ENCODE peak calls at places on chromosomes 16 and 17, in five cellular contexts. P is HepG2, U is H1, F is GM12878, O is K562. G is an unnamed sample.

GRCh38 chr17:7586673-7587419 is 3.0 kb downstream of the SOX15 start:
- DNase-seq in P (peak), U (no peak), F (no peak), O (peak), G (peak)

GRCh38 chr17:75601057-75601987 is 13.7 kb downstream of the MYO15B start:
- DNase-seq in P (peak), U (peak), F (no peak), O (peak), G (peak)

GRCh38 chr17:40468560-40468959 is 25.3 kb downstream of the IGFBP4 start:
- DNase-seq in P (no peak), U (no peak), F (no peak), O (no peak), G (no peak)

GRCh38 chr17:55660171-55660886 is 62.3 kb downstream of the TMEM100 start:
- DNase-seq in P (peak), U (no peak), F (no peak), O (no peak), G (no peak)

GRCh38 chr17:6435968-6436367 is 1.0 kb upstream of the AIPL1 start:
- DNase-seq in P (peak), U (no peak), F (no peak), O (peak), G (peak)

GRCh38 chr16:87388818-87389134 is 3.4 kb upstream of the MAP1LC3B start:
- DNase-seq in P (no peak), U (no peak), F (no peak), O (no peak), G (no peak)

GRCh38 chr17:7673239-7673638 is 14.1 kb downstream of the TP53 start:
- DNase-seq in P (peak), U (no peak), F (peak), O (peak), G (no peak)

GRCh38 chr16:72073831-72074230 is 10.8 kb downstream of the HPR start:
- DNase-seq in P (no peak), U (no peak), F (no peak), O (no peak), G (no peak)

GRCh38 chr16:2912330-2913199 is 834 bp downstream of the FLYWCH1 start:
- DNase-seq in P (peak), U (no peak), F (no peak), O (peak), G (no peak)

GRCh38 chr17:10262451-10262850 is 64.0 kb upstream of the GAS7 start:
- DNase-seq in P (no peak), U (no peak), F (no peak), O (no peak), G (no peak)

GRCh38 chr17:55420776-55421178 is 858 bp downstream of the MMD start:
- DNase-seq in P (no peak), U (no peak), F (no peak), O (peak), G (no peak)

GRCh38 chr17:31299624-31300023 is 2.6 kb upstream of the OMG start:
- DNase-seq in P (no peak), U (no peak), F (no peak), O (no peak), G (no peak)

GRCh38 chr16:79734721-79735120 is 134.2 kb upstream of the MAF start:
- DNase-seq in P (no peak), U (no peak), F (no peak), O (no peak), G (no peak)

GRCh38 chr17:59365383-59365981 is 34.0 kb downstream of the YPEL2 start:
- DNase-seq in P (peak), U (no peak), F (no peak), O (peak), G (no peak)

GRCh38 chr17:37543527-37544122 is 53.9 kb downstream of the DUSP14 start:
- DNase-seq in P (no peak), U (no peak), F (no peak), O (no peak), G (no peak)

GRCh38 chr16:61780161-61780560 is 256.1 kb downstream of the CDH8 start:
- DNase-seq in P (no peak), U (no peak), F (no peak), O (no peak), G (no peak)

GRCh38 chr16:88888057-88888777 is 21.8 kb upstream of the PABPN1L start:
- DNase-seq in P (no peak), U (no peak), F (peak), O (no peak), G (no peak)

GRCh38 chr16:58500329-58501241 is 642 bp downstream of the NDRG4 start:
- DNase-seq in P (no peak), U (no peak), F (no peak), O (no peak), G (no peak)

GRCh38 chr16:58499615-58500328 is at the start of gene NDRG4:
- DNase-seq in P (peak), U (peak), F (no peak), O (peak), G (peak)

GRCh38 chr16:58503166-58503862 is 3.4 kb downstream of the NDRG4 start:
- DNase-seq in P (no peak), U (no peak), F (no peak), O (no peak), G (no peak)

GRCh38 chr16:58502217-58502921 is 2.4 kb downstream of the NDRG4 start:
- DNase-seq in P (no peak), U (no peak), F (no peak), O (no peak), G (no peak)

DNA sequence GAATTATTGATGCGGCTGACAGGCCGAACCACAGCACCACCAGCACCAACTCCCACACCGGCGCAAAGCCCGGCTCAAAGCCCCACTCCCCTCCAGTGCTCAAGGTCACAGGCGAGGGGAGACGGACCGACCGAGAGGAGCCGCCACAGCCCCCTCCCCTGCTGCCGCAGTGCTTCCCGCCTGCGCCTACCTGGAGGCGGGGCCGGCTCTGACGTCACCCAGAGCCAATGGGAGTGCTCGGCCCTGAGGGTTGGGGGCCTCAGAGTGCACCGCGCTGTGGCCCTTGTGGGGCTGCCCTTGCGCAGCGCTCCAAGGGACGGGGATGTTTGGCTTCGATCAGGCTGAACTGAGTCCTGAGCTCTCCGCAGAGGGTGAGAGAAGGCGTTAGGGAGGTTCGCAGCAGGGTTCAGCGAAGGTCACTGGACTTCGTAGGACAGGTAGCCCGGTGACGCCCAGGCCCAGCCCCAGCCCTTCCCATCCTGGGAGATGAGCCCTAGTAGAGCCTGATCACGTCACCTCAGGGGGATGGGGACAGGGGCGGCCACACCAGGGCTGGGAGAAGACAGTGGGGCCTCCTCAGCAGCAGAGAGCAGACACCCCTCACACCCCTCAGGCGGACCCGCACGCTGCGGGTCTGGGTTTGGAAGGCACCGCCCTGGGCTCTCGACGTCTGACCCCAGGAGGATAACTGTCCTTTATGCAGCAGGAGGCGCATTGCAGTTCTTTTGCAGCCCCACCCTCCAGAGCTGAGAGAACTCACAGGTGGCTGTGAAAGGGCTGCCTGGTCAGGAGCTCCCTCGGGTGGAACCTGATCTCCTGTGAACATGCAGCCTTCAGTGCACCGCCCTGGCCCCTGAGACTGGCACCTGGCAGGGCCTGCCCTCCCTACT is 1.5 kb downstream of the NDRG4 start:
- DNase-seq in P (peak), U (no peak), F (no peak), O (peak), G (no peak)
- H3K27ac ChIP-seq in P (no peak), U (peak), F (no peak), O (no peak), G (no peak)

DNA sequence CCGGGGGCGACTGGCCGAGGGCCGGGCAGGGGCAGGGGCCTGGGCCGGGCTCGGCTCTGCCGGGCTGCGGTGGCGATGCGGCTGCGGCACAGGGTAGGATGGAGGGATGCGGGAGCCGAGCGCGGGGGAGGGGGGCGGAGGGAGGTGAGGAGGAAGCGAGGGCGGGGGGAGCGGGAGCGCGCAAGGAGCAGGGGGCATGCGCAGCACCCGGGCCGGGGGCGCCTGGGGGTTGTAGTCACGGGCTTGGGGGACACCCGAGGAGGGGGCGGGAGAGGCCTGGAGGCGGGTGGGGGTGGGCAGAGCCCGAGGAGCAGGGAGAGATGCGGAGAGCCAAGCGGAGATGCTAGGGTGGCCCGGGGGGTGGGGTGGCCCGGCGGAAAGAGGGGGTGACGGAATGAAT is at the start of gene STX1B:
- DNase-seq in P (no peak), U (no peak), F (no peak), O (no peak), G (no peak)
- TF ChIP-seq ATF3 in P (no peak), U (no peak), F (no peak), O (no peak), G (no peak)

GRCh38 chr17:47275245-47275984 is 21.8 kb downstream of the ITGB3 start:
- DNase-seq in P (no peak), U (no peak), F (no peak), O (peak), G (no peak)

GRCh38 chr17:47278561-47278960 is 24.9 kb downstream of the ITGB3 start:
- DNase-seq in P (no peak), U (no peak), F (no peak), O (no peak), G (no peak)

GRCh38 chr17:47276444-47276843 is 22.8 kb downstream of the ITGB3 start:
- DNase-seq in P (no peak), U (no peak), F (no peak), O (no peak), G (no peak)

GRCh38 chr17:47277921-47278320 is 24.3 kb downstream of the ITGB3 start:
- DNase-seq in P (no peak), U (no peak), F (no peak), O (no peak), G (no peak)

GRCh38 chr17:47276868-47277267 is 23.2 kb downstream of the ITGB3 start:
- DNase-seq in P (peak), U (no peak), F (no peak), O (no peak), G (no peak)
- H3K27ac ChIP-seq in P (no peak), U (no peak), F (no peak), O (peak), G (no peak)

GRCh38 chr16:85181091-85181738 is 68.9 kb upstream of the CIBAR2 start:
- DNase-seq in P (no peak), U (no peak), F (no peak), O (peak), G (no peak)
- TF ChIP-seq ATF3 in P (no peak), U (no peak), F (no peak), O (no peak), G (no peak)

GRCh38 chr16:31111881-31112466 is 3.8 kb downstream of the BCKDK start:
- DNase-seq in P (no peak), U (no peak), F (no peak), O (no peak), G (no peak)
- H3K27ac ChIP-seq in P (no peak), U (no peak), F (no peak), O (no peak), G (no peak)

GRCh38 chr16:53878216-53878615 is 174.3 kb downstream of the FTO start:
- DNase-seq in P (no peak), U (no peak), F (no peak), O (no peak), G (no peak)

GRCh38 chr16:53872248-53873221 is 168.6 kb downstream of the FTO start:
- DNase-seq in P (no peak), U (no peak), F (no peak), O (no peak), G (no peak)

GRCh38 chr16:53881371-53881770 is 177.4 kb downstream of the FTO start:
- DNase-seq in P (peak), U (no peak), F (no peak), O (no peak), G (peak)

GRCh38 chr16:53882310-53882709 is 178.4 kb downstream of the FTO start:
- DNase-seq in P (no peak), U (no peak), F (no peak), O (no peak), G (no peak)

DNA sequence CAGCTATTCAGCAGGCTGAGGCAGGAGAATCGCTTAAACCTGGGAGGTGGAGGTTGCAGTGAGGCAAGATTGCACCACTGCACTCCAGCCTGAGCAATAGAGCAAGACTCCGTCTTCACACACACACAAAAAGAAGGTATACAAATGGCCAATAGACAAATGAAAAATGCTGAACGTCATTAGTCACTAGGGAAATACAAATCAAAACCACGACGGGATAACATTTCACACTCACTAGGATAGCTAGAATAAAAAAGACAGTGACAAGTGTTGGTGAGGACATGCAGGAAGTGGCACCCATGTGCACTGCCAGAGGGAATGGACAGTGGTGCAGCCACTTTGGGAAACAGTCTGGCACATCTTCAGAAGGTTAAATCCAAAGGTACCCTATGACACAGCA is 172.9 kb downstream of the FTO start:
- DNase-seq in P (no peak), U (no peak), F (no peak), O (no peak), G (no peak)
- TF ChIP-seq ATF3 in P (no peak), U (no peak), F (no peak), O (no peak), G (no peak)

GRCh38 chr17:19730829-19731228 is 14.4 kb upstream of the SLC47A2 start:
- DNase-seq in P (no peak), U (no peak), F (no peak), O (no peak), G (no peak)

GRCh38 chr17:19737305-19738072 is 10.6 kb downstream of the ALDH3A1 start:
- DNase-seq in P (no peak), U (no peak), F (no peak), O (no peak), G (no peak)

GRCh38 chr17:19731626-19732025 is 15.2 kb upstream of the SLC47A2 start:
- DNase-seq in P (no peak), U (no peak), F (no peak), O (no peak), G (no peak)

GRCh38 chr17:19736071-19736470 is 12.0 kb downstream of the ALDH3A1 start:
- DNase-seq in P (no peak), U (no peak), F (no peak), O (no peak), G (no peak)

DNA sequence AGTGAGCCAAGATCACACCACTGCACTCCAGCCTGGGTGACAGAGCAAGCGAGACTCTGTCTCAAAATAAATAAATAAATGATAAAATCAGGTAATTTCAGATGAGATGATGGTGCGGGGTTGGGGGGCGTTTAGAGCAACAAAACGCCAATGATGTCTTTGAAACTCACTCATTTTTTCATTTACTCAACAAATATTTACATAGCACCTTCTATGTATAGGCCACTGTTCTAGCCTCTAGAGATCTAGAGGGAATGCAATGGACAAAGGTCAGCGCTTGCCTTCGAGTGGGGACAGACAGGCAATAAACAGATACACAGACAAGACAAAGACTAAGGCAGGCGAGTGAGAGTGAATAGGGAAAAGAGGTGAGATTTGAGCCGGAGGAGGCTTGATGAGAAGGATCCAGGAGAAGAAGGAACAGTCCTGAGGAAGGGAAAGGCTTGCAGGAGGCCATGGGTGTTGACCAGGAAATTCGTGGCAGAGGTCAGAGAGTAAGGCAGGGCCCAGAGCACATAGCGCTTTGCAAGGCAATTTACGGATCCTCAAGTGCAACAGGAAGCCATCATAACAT is 14.1 kb downstream of the ALDH3A1 start:
- DNase-seq in P (peak), U (no peak), F (no peak), O (no peak), G (no peak)
- H3K27ac ChIP-seq in P (peak), U (no peak), F (no peak), O (no peak), G (no peak)

GRCh38 chr16:50674831-50675230 is 6.3 kb downstream of the SNX20 start:
- DNase-seq in P (no peak), U (no peak), F (no peak), O (no peak), G (no peak)

GRCh38 chr16:50673496-50674275 is 7.4 kb downstream of the SNX20 start:
- DNase-seq in P (no peak), U (no peak), F (no peak), O (no peak), G (no peak)

GRCh38 chr16:50669741-50670140 is 11.4 kb downstream of the SNX20 start:
- DNase-seq in P (no peak), U (no peak), F (no peak), O (no peak), G (no peak)

GRCh38 chr16:50670476-50670875 is 10.6 kb downstream of the SNX20 start:
- DNase-seq in P (no peak), U (no peak), F (no peak), O (no peak), G (no peak)

DNA sequence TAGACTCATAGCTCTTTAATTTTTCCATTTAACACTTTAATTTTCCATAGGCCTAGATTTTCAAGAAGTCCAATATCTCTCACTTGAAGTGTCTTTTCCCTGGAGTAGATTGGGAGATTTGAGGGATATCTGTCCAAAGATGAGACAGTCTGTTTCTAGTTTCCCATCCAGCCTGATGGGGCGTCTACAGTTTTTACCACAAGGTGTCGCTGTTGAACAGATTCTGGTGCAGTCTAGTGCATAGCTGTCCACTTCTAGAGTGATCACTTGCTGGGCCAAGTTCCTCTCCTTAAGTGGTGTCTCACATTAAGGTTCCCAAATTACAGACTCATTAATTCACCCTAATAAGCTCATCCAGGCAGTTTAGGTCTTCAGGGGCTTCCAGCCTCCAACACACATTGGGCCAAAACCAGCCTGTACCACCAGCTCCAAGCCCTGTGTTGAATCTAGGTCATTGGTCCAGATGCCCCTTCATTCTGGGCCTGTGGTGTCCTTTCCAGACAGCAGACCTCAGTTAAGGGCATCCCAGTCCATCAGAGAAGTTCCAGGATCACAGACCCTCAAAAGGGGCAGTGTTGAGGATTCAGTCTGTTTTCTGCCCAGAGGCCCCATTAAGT is 9.4 kb downstream of the SNX20 start:
- DNase-seq in P (peak), U (no peak), F (no peak), O (peak), G (peak)
- TF ChIP-seq ATF3 in P (no peak), U (no peak), F (no peak), O (no peak), G (no peak)

GRCh38 chr17:82528484-82529265 is 9.1 kb downstream of the FOXK2 start:
- DNase-seq in P (no peak), U (no peak), F (no peak), O (no peak), G (peak)
- H3K27ac ChIP-seq in P (peak), U (no peak), F (no peak), O (no peak), G (peak)